ENCODE peak calls at places on chromosomes 16 and 17, in eight cellular contexts. N is NCI-H460, Z is HTR-8/SVneo, L is GM04503, I is endothelial cell, B is mesothelial cell of epicardium, Q is MCF 10A, W is SK-N-DZ. E is an unnamed sample.

GRCh38 chr17:20092292-20092867 is 83.2 kb downstream of the SPECC1 start:
- DNase-seq in N (no peak), W (no peak), B (no peak), I (no peak), Z (no peak), L (no peak), Q (no peak), E (no peak)

GRCh38 chr17:12940699-12941098 is 77.1 kb downstream of the ELAC2 start:
- DNase-seq in B (no peak), N (no peak), Q (no peak), I (no peak), L (no peak), W (no peak), Z (no peak), E (no peak)

GRCh38 chr16:58348986-58349385 is 43.3 kb upstream of the GINS3 start:
- DNase-seq in Q (no peak), N (no peak), B (no peak), I (no peak), L (no peak), W (peak; percentile 37), Z (no peak), E (no peak)

GRCh38 chr17:16199093-16199492 is 16.2 kb downstream of the NCOR1 start:
- DNase-seq in Z (no peak), I (peak; percentile 30), Q (no peak), N (no peak), L (no peak), W (no peak), B (no peak), E (no peak)

GRCh38 chr16:10987361-10988163 is 43.2 kb downstream of the CLEC16A start:
- DNase-seq in Q (no peak), B (no peak), L (no peak), W (no peak), N (no peak), I (no peak), Z (no peak), E (no peak)

GRCh38 chr17:79006001-79006400 is 3.6 kb downstream of the CANT1 start:
- DNase-seq in N (no peak), Q (no peak), L (no peak), W (no peak), I (no peak), Z (no peak), B (no peak), E (peak; percentile 65)

GRCh38 chr17:34252138-34252889 is 2.8 kb upstream of the CCL2 start:
- DNase-seq in Q (no peak), I (no peak), Z (peak; percentile 38), W (no peak), L (peak; percentile 82), B (peak; percentile 69), N (no peak), E (peak; percentile 95)

GRCh38 chr17:39777534-39778365 is 40.0 kb downstream of the GRB7 start:
- DNase-seq in B (no peak), W (no peak), L (no peak), N (no peak), I (no peak), Q (no peak), Z (no peak), E (no peak)

GRCh38 chr16:57485916-57486857 is at the start of gene DOK4:
- DNase-seq in W (peak; percentile 60), Q (peak; percentile 70), L (no peak), Z (peak; percentile 92), I (peak; percentile 80), N (peak; percentile 61), B (peak; percentile 77), E (no peak)

GRCh38 chr17:49959183-49959935 is 9.6 kb upstream of the DLX4 start:
- DNase-seq in Q (peak; percentile 50), I (no peak), N (no peak), W (no peak), Z (no peak), B (no peak), L (no peak), E (no peak)

GRCh38 chr17:45270828-45271418 is 9.0 kb upstream of the SPATA32 start:
- DNase-seq in Z (no peak), N (no peak), I (peak; percentile 72), B (no peak), W (no peak), L (no peak), Q (no peak), E (no peak)

GRCh38 chr16:27977966-27978365 is 85.5 kb downstream of the GSG1L start:
- DNase-seq in Z (no peak), L (no peak), N (no peak), Q (no peak), B (no peak), I (no peak), W (no peak), E (no peak)

GRCh38 chr17:82457071-82457789 is 1.3 kb upstream of the NARF start:
- DNase-seq in L (no peak), N (no peak), Z (no peak), Q (no peak), W (no peak), I (no peak), B (no peak), E (no peak)

GRCh38 chr17:79968116-79968515 is 67.6 kb downstream of the TBC1D16 start:
- DNase-seq in Z (no peak), B (no peak), W (no peak), N (no peak), L (no peak), I (no peak), Q (no peak), E (peak; percentile 24)

GRCh38 chr16:84925092-84925772 is 86.1 kb downstream of the ZDHHC7 start:
- DNase-seq in L (no peak), N (peak; percentile 41), Z (peak; percentile 74), Q (peak; percentile 59), W (peak; percentile 50), B (no peak), I (peak; percentile 72), E (no peak)

GRCh38 chr16:85385463-85386331 is 227.4 kb upstream of the GSE1 start:
- DNase-seq in W (no peak), N (no peak), Q (no peak), L (no peak), B (peak; percentile 14), I (no peak), Z (no peak), E (peak; percentile 64)

GRCh38 chr17:31425646-31426045 is 34.2 kb downstream of the RAB11FIP4 start:
- DNase-seq in Z (no peak), Q (no peak), B (no peak), I (no peak), N (no peak), L (no peak), W (no peak), E (no peak)

GRCh38 chr17:14458724-14459123 is 157.8 kb downstream of the HS3ST3B1 start:
- DNase-seq in N (no peak), B (no peak), L (no peak), W (no peak), Z (no peak), I (no peak), Q (no peak), E (no peak)

GRCh38 chr16:56382459-56382858 is 42.9 kb downstream of the AMFR start:
- DNase-seq in B (no peak), L (no peak), Q (peak; percentile 10), W (no peak), N (no peak), Z (no peak), I (no peak), E (no peak)

GRCh38 chr16:3902731-3903130 is 22.2 kb upstream of the CREBBP start:
- DNase-seq in W (no peak), Q (peak; percentile 68), N (no peak), L (no peak), I (no peak), B (no peak), Z (no peak), E (no peak)

GRCh38 chr16:55922662-55923061 is 47.5 kb upstream of the CES5A start:
- DNase-seq in I (no peak), L (no peak), N (no peak), Z (no peak), W (no peak), B (no peak), Q (no peak), E (no peak)

GRCh38 chr17:6079155-6079554 is 9.0 kb downstream of the WSCD1 start:
- DNase-seq in Z (no peak), I (no peak), Q (no peak), W (no peak), L (no peak), B (no peak), N (no peak), E (no peak)

GRCh38 chr17:45824475-45824874 is 20.2 kb upstream of the SPPL2C start:
- DNase-seq in B (no peak), Q (no peak), N (no peak), W (no peak), I (no peak), Z (no peak), L (no peak), E (no peak)

GRCh38 chr16:15873737-15874136 is 14.7 kb downstream of the CEP20 start:
- DNase-seq in N (no peak), Q (no peak), B (no peak), I (no peak), W (no peak), L (no peak), Z (no peak), E (no peak)

GRCh38 chr17:43341705-43342600 is 56.8 kb upstream of the ARL4D start:
- DNase-seq in Z (no peak), N (no peak), W (no peak), I (no peak), L (peak; percentile 49), B (no peak), Q (peak; percentile 59), E (no peak)

GRCh38 chr16:17470871-17471744 is at the start of gene XYLT1:
- DNase-seq in N (peak; percentile 67), I (peak; percentile 45), Z (no peak), B (peak; percentile 55), W (peak; percentile 31), L (peak; percentile 96), Q (peak; percentile 28), E (peak; percentile 89)

GRCh38 chr17:62140836-62141235 is 75.8 kb upstream of the MED13 start:
- DNase-seq in L (no peak), Q (no peak), N (no peak), B (no peak), I (no peak), W (no peak), Z (no peak), E (no peak)

GRCh38 chr17:79269620-79270019 is 195.0 kb downstream of the ENGASE start:
- DNase-seq in I (no peak), Q (no peak), W (no peak), Z (no peak), N (no peak), B (no peak), L (no peak), E (no peak)

GRCh38 chr17:50022463-50023130 is 27.6 kb upstream of the DLX3 start:
- DNase-seq in N (no peak), W (no peak), Z (no peak), Q (no peak), I (no peak), B (no peak), L (no peak), E (no peak)

GRCh38 chr17:82400830-82401229 is 17.3 kb upstream of the HEXD start:
- DNase-seq in Z (no peak), Q (no peak), L (no peak), W (no peak), I (no peak), B (no peak), N (no peak), E (no peak)

GRCh38 chr17:47895254-47895855 is 681 bp upstream of the SP2 start:
- DNase-seq in Z (no peak), B (no peak), Q (no peak), I (no peak), L (no peak), W (no peak), N (no peak), E (no peak)

GRCh38 chr17:76124582-76125390 is 16.3 kb downstream of the FOXJ1 start:
- DNase-seq in L (no peak), I (no peak), B (no peak), Z (no peak), W (peak; percentile 54), Q (no peak), N (no peak), E (no peak)

GRCh38 chr16:75198135-75198600 is 8.8 kb downstream of the CTRB2 start:
- DNase-seq in Z (no peak), Q (no peak), N (no peak), B (no peak), I (no peak), L (peak; percentile 13), W (peak; percentile 73), E (peak; percentile 67)

GRCh38 chr16:27232875-27233605 is 29.7 kb downstream of the KDM8 start:
- DNase-seq in W (no peak), Z (no peak), L (no peak), Q (no peak), N (no peak), I (no peak), B (no peak), E (no peak)

E was measured in suprapubic skin.